ENCODE peak calls at places on chromosomes 4 and X, in four cellular contexts. L is renal cortical epithelial cell, I is pancreas, M is CMK. K is an unnamed sample.

GRCh38 chr4:11367371-11367770 is 61.3 kb downstream of the HS3ST1 start:
- DNase-seq in L (peak; percentile 15), I (no peak), M (no peak), K (no peak)

GRCh38 chr4:187485676-187486075 is 509.9 kb upstream of the ZFP42 start:
- DNase-seq in L (no peak), I (no peak), M (no peak), K (no peak)

GRCh38 chr4:118288097-118288496 is 64.7 kb downstream of the PRSS12 start:
- DNase-seq in L (no peak), I (no peak), M (no peak), K (no peak)

GRCh38 chr4:118981839-118982381 is 93.3 kb downstream of the SYNPO2 start:
- DNase-seq in L (peak; percentile 77), I (no peak), M (peak; percentile 9), K (peak; percentile 23)

GRCh38 chrX:101550825-101551767 is 749 bp downstream of the ARMCX1 start:
- DNase-seq in L (peak; percentile 7), I (peak; percentile 60), M (no peak), K (no peak)

GRCh38 chr4:188076169-188076568 is 33.2 kb downstream of the TRIML2 start:
- DNase-seq in L (no peak), I (no peak), M (no peak), K (no peak)

GRCh38 chr4:101103381-101104142 is 243.8 kb downstream of the PPP3CA start:
- DNase-seq in L (no peak), I (no peak), M (no peak), K (no peak)

GRCh38 chr4:57405359-57405758 is 295.2 kb upstream of the IGFBP7 start:
- DNase-seq in L (peak; percentile 92), I (no peak), M (no peak), K (no peak)

GRCh38 chr4:8221476-8221875 is 22.4 kb downstream of the SH3TC1 start:
- DNase-seq in L (no peak), I (no peak), M (no peak), K (no peak)

GRCh38 chr4:75497133-75497532 is 17.1 kb downstream of the RCHY1 start:
- DNase-seq in L (no peak), I (no peak), M (no peak), K (no peak)

GRCh38 chr4:159041058-159042034 is 61.5 kb upstream of the RAPGEF2 start:
- DNase-seq in L (no peak), I (no peak), M (no peak), K (no peak)

GRCh38 chrX:152601848-152602616 is 35.7 kb upstream of the GABRQ start:
- DNase-seq in L (no peak), I (no peak), M (no peak), K (no peak)

GRCh38 chr4:112516401-112517066 is 554 bp upstream of the NEUROG2 start:
- DNase-seq in L (no peak), I (peak; percentile 67), M (no peak), K (no peak)

GRCh38 chr4:123453006-123453685 is 56.6 kb downstream of the SPRY1 start:
- DNase-seq in L (peak; percentile 68), I (no peak), M (no peak), K (no peak)

GRCh38 chr4:6338175-6338950 is 68.7 kb downstream of the WFS1 start:
- DNase-seq in L (no peak), I (peak; percentile 51), M (no peak), K (peak; percentile 42)

GRCh38 chr4:14902337-14902736 is 99.9 kb upstream of the CPEB2 start:
- DNase-seq in L (no peak), I (no peak), M (no peak), K (no peak)

GRCh38 chr4:110268352-110268751 is 69.9 kb upstream of the ELOVL6 start:
- DNase-seq in L (no peak), I (no peak), M (no peak), K (no peak)

GRCh38 chr4:147596976-147597375 is 20.2 kb upstream of the TMEM184C start:
- DNase-seq in L (peak; percentile 99), I (no peak), M (no peak), K (no peak)

GRCh38 chr4:10084651-10085320 is 31.8 kb downstream of the WDR1 start:
- DNase-seq in L (no peak), I (no peak), M (no peak), K (peak; percentile 49)

GRCh38 chr4:184529283-184529682 is 54.9 kb upstream of the IRF2 start:
- DNase-seq in L (no peak), I (no peak), M (no peak), K (no peak)

GRCh38 chrX:56783450-56783831 is 54.4 kb downstream of the NBDY start:
- DNase-seq in L (no peak), I (peak; percentile 87), M (no peak), K (peak; percentile 77)

GRCh38 chr4:3346146-3346545 is 53.3 kb downstream of the RGS12 start:
- DNase-seq in L (peak; percentile 84), I (no peak), M (peak; percentile 27), K (no peak)

GRCh38 chr4:182593864-182594263 is 323.3 kb downstream of the DCTD start:
- DNase-seq in L (peak; percentile 18), I (no peak), M (no peak), K (no peak)

GRCh38 chr4:163515198-163515597 is 20.7 kb downstream of the TMA16 start:
- DNase-seq in L (no peak), I (no peak), M (no peak), K (no peak)

GRCh38 chr4:153684182-153685073 is at the start of gene TLR2:
- DNase-seq in L (peak; percentile 3), I (peak; percentile 90), M (no peak), K (peak; percentile 86)

K was measured in right lobe of liver.